ENCODE peak calls at places on chromosomes 7 and 10, in nine cellular contexts. F is prostate gland, S is AG09309, O is testis, R is Panc1, B is endodermal cell, W is adrenal gland, J is cardiac muscle cell, L is BE2C. A is an unnamed sample.

GRCh38 chr10:103569877-103570276 is 76.4 kb downstream of the NEURL1 start:
- DNase-seq in L (no peak), W (no peak), O (no peak), J (peak), R (no peak), S (no peak), B (no peak), F (no peak), A (no peak)

GRCh38 chr7:112204072-112204775 is 2.0 kb downstream of the DOCK4 start:
- DNase-seq in S (no peak), B (no peak), W (no peak), L (no peak), R (no peak), O (no peak), F (peak), J (peak), A (no peak)

GRCh38 chr7:33807779-33808482 is 97.4 kb upstream of the BMPER start:
- DNase-seq in L (peak), W (no peak), B (peak), S (peak), R (no peak), J (peak), F (no peak), O (peak), A (peak)

GRCh38 chr7:151716339-151716722 is 160.6 kb downstream of the PRKAG2 start:
- DNase-seq in B (no peak), F (no peak), J (no peak), O (no peak), W (no peak), R (no peak), L (no peak), S (no peak), A (no peak)

GRCh38 chr7:24831240-24831639 is 74.0 kb upstream of the GSDME start:
- DNase-seq in B (no peak), F (no peak), W (no peak), L (no peak), S (no peak), R (no peak), J (peak), O (no peak), A (no peak)

GRCh38 chr7:4604456-4604940 is 77.6 kb upstream of the FOXK1 start:
- DNase-seq in W (no peak), F (no peak), S (no peak), J (no peak), B (no peak), L (no peak), O (no peak), R (no peak), A (no peak)

GRCh38 chr10:69269761-69270160 is 8.5 kb upstream of the HK1 start:
- DNase-seq in S (no peak), J (peak), O (no peak), L (no peak), W (no peak), F (no peak), R (no peak), B (no peak), A (no peak)

GRCh38 chr7:36303202-36304098 is 86.2 kb upstream of the ANLN start:
- DNase-seq in L (peak), O (peak), R (peak), B (peak), F (peak), S (peak), W (peak), J (peak), A (peak)

GRCh38 chr10:5550250-5550545 is 25.4 kb downstream of the CALML3 start:
- DNase-seq in S (no peak), R (no peak), B (no peak), F (no peak), O (no peak), L (no peak), W (no peak), J (no peak), A (no peak)

GRCh38 chr7:4744391-4745264 is 30.8 kb upstream of the AP5Z1 start:
- DNase-seq in O (peak), B (peak), F (peak), J (peak), L (peak), W (peak), R (peak), S (peak), A (peak)

GRCh38 chr7:158283016-158283974 is 304.3 kb downstream of the PTPRN2 start:
- DNase-seq in B (peak), F (no peak), O (no peak), L (no peak), J (no peak), R (no peak), S (no peak), W (no peak), A (no peak)

GRCh38 chr7:95190515-95190914 is 133.8 kb downstream of the PON1 start:
- DNase-seq in W (no peak), S (no peak), J (no peak), L (no peak), O (no peak), R (no peak), F (no peak), B (peak), A (no peak)

GRCh38 chr7:129781128-129781855 is 169.8 kb downstream of the NRF1 start:
- DNase-seq in R (no peak), L (no peak), W (peak), J (no peak), F (no peak), B (peak), O (no peak), S (no peak), A (no peak)

GRCh38 chr10:28913436-28913835 is 236.1 kb downstream of the BAMBI start:
- DNase-seq in W (no peak), R (no peak), F (no peak), O (no peak), L (no peak), J (no peak), S (no peak), B (no peak), A (no peak)

GRCh38 chr7:2628137-2628482 is 3.7 kb upstream of the TTYH3 start:
- DNase-seq in B (no peak), L (no peak), W (no peak), R (no peak), J (no peak), O (no peak), F (no peak), S (no peak), A (no peak)

GRCh38 chr7:116398672-116399071 is 100.9 kb upstream of the CAV2 start:
- DNase-seq in R (no peak), F (no peak), S (no peak), J (no peak), W (no peak), L (no peak), O (no peak), B (no peak), A (no peak)

GRCh38 chr10:24790599-24790998 is 66.9 kb upstream of the ARHGAP21 start:
- DNase-seq in S (no peak), F (no peak), L (peak), W (no peak), O (no peak), J (peak), R (no peak), B (no peak), A (no peak)

GRCh38 chr7:99881370-99881769 is 4.5 kb upstream of the OR2AE1 start:
- DNase-seq in R (no peak), W (no peak), S (no peak), B (no peak), L (no peak), F (no peak), O (no peak), J (no peak), A (no peak)

GRCh38 chr7:36015733-36016132 is 137.3 kb upstream of the EEPD1 start:
- DNase-seq in F (no peak), W (no peak), B (no peak), R (no peak), S (no peak), L (no peak), J (no peak), O (no peak), A (no peak)

GRCh38 chr7:71772783-71773182 is 639.4 kb downstream of the CALN1 start:
- DNase-seq in B (no peak), J (no peak), R (no peak), S (no peak), F (no peak), W (no peak), L (no peak), O (no peak), A (no peak)

GRCh38 chr7:8389898-8390642 is 43.3 kb upstream of the NXPH1 start:
- DNase-seq in L (peak), W (peak), O (peak), R (no peak), S (no peak), F (no peak), B (peak), J (no peak), A (no peak)

GRCh38 chr10:50651808-50652207 is 28.1 kb upstream of the SGMS1 start:
- DNase-seq in L (no peak), R (no peak), F (no peak), J (no peak), S (no peak), B (no peak), W (no peak), O (no peak), A (no peak)

GRCh38 chr7:127678330-127678729 is 26.3 kb downstream of the SND1 start:
- DNase-seq in F (no peak), O (no peak), L (no peak), R (no peak), S (no peak), W (no peak), B (no peak), J (no peak), A (no peak)

GRCh38 chr10:30493609-30494530 is 59.9 kb downstream of the MAP3K8 start:
- DNase-seq in W (peak), F (no peak), B (no peak), J (peak), R (no peak), S (no peak), O (peak), L (no peak), A (no peak)

GRCh38 chr10:24894309-24894708 is 58.1 kb downstream of the PRTFDC1 start:
- DNase-seq in J (peak), R (no peak), B (peak), L (no peak), F (no peak), W (peak), O (no peak), S (peak), A (no peak)

GRCh38 chr7:107224858-107225257 is 56.1 kb downstream of the HBP1 start:
- DNase-seq in W (no peak), F (no peak), L (no peak), J (no peak), S (no peak), O (no peak), B (no peak), R (no peak), A (no peak)

GRCh38 chr7:31663072-31663471 is 23.9 kb upstream of the PPP1R17 start:
- DNase-seq in F (no peak), O (no peak), J (no peak), R (no peak), L (no peak), B (peak), W (no peak), S (no peak), A (no peak)

GRCh38 chr10:97334370-97335175 is at the start of gene FRAT2:
- DNase-seq in L (peak), B (peak), J (peak), F (peak), R (peak), S (peak), W (peak), O (peak), A (no peak)

GRCh38 chr10:112634096-112634830 is 187.2 kb downstream of the VTI1A start:
- DNase-seq in J (peak), W (no peak), R (no peak), S (no peak), B (no peak), L (no peak), O (no peak), F (no peak), A (no peak)

GRCh38 chr7:82443044-82443800 is at the start of gene CACNA2D1:
- DNase-seq in L (peak), B (peak), J (peak), R (peak), W (peak), O (peak), S (no peak), F (peak), A (no peak)

GRCh38 chr7:36723951-36724664 is at the start of gene AOAH:
- DNase-seq in J (no peak), O (peak), S (no peak), F (no peak), R (no peak), B (no peak), L (no peak), W (peak), A (no peak)

GRCh38 chr10:98916751-98917150 is 318.9 kb downstream of the HPSE2 start:
- DNase-seq in O (no peak), J (no peak), L (no peak), B (no peak), S (no peak), R (no peak), W (no peak), F (no peak), A (peak)

GRCh38 chr10:113539789-113540188 is 13.1 kb upstream of the HABP2 start:
- DNase-seq in B (peak), F (no peak), S (peak), O (no peak), W (peak), J (peak), L (no peak), R (no peak), A (no peak)

GRCh38 chr7:157975401-157976372 is 611.9 kb downstream of the PTPRN2 start:
- DNase-seq in R (no peak), L (no peak), F (no peak), W (no peak), B (no peak), O (no peak), J (no peak), S (no peak), A (no peak)

GRCh38 chr7:132240262-132240661 is 336.0 kb downstream of the PLXNA4 start:
- DNase-seq in O (no peak), R (no peak), L (peak), W (no peak), B (no peak), S (no peak), F (no peak), J (no peak), A (no peak)

GRCh38 chr10:113087082-113088029 is 137.3 kb downstream of the TCF7L2 start:
- DNase-seq in W (peak), L (peak), J (peak), F (no peak), R (peak), O (no peak), B (peak), S (peak), A (peak)

GRCh38 chr10:70283445-70284399 is at the start of gene NPFFR1:
- DNase-seq in B (peak), L (peak), W (no peak), S (no peak), F (no peak), R (no peak), O (no peak), J (no peak), A (no peak)
- TF ChIP-seq CTCF in B (no peak), L (no peak), W (no peak), S (no peak), F (no peak), R (no peak), O (no peak), J (no peak), A (no peak)

GRCh38 chr10:62048473-62048872 is 147.0 kb downstream of the ARID5B start:
- DNase-seq in O (no peak), J (no peak), W (no peak), S (no peak), B (no peak), R (no peak), F (no peak), L (no peak), A (no peak)
- H3K4me3 ChIP-seq in O (no peak), J (no peak), W (peak), S (no peak), B (peak), R (peak), F (no peak), L (no peak), A (peak)

GRCh38 chr7:69403169-69403568 is 195.1 kb upstream of the AUTS2 start:
- DNase-seq in B (peak), W (peak), R (no peak), J (peak), L (peak), F (no peak), O (no peak), S (no peak), A (no peak)
- TF ChIP-seq CTCF in B (peak), W (peak), R (no peak), J (no peak), L (peak), F (peak), O (no peak), S (no peak), A (no peak)

GRCh38 chr10:62710182-62710581 is 94.3 kb upstream of the ADO start:
- DNase-seq in S (no peak), W (no peak), J (no peak), B (no peak), R (no peak), L (no peak), O (no peak), F (no peak), A (no peak)
- H3K4me3 ChIP-seq in S (no peak), W (no peak), J (no peak), B (no peak), R (no peak), L (no peak), O (no peak), F (no peak), A (no peak)

GRCh38 chr10:13794982-13795381 is 208.2 kb downstream of the PRPF18 start:
- DNase-seq in F (no peak), O (no peak), L (no peak), J (no peak), S (no peak), W (no peak), R (no peak), B (no peak), A (no peak)
- TF ChIP-seq CTCF in F (no peak), O (no peak), L (no peak), J (no peak), S (no peak), W (no peak), R (no peak), B (no peak), A (no peak)

DNA sequence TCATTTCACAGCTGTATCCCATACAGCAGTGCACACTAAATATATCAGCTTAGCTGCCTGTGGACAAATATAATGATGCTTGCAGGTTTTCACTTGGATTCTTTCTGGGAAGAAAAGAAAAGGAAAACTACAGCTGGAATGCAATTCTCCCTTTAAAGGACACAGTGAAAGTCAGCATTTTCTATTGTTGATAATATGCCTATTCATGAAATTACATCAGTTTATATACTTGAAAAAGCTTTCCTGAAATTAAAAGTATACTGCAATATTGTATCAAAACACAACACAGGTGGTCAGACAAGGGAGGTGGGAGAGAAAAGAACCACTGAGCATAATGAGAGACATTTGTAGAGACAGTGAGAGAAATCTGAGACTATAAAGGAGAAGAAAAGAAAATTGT is 20.3 kb downstream of the THSD7A start:
- DNase-seq in S (no peak), O (no peak), B (no peak), W (no peak), L (no peak), R (no peak), F (no peak), J (no peak), A (no peak)
- H3K4me3 ChIP-seq in S (no peak), O (no peak), B (no peak), W (no peak), L (no peak), R (no peak), F (no peak), J (no peak), A (no peak)

A was measured in HFF-Myc.